ENCODE peak calls at places on chromosomes 2 and 18, in four cellular contexts. C is endothelial cell of umbilical vein, K is H9, Y is left ventricle myocardium inferior. P is an unnamed sample.

GRCh38 chr2:153870308-153870707 is 1.4 kb upstream of the GALNT13 start:
- DNase-seq in K (no peak), Y (no peak), C (no peak), P (no peak)

GRCh38 chr2:228181098-228182019 is at the start of gene SPHKAP:
- DNase-seq in Y (peak), K (peak), C (no peak), P (no peak)

GRCh38 chr2:157837851-157838441 is 38.2 kb downstream of the ACVR1 start:
- DNase-seq in K (no peak), C (peak), Y (peak), P (no peak)

GRCh38 chr18:28831476-28831875 is 654.5 kb upstream of the CDH2 start:
- DNase-seq in Y (no peak), K (no peak), C (no peak), P (no peak)

GRCh38 chr2:202154613-202155281 is 81.7 kb downstream of the KIAA2012 start:
- DNase-seq in K (no peak), Y (no peak), C (no peak), P (no peak)

GRCh38 chr2:60641866-60642788 is 88.7 kb upstream of the BCL11A start:
- DNase-seq in K (peak), C (peak), Y (no peak), P (no peak)

GRCh38 chr18:76405761-76406356 is 89.2 kb downstream of the ZNF516 start:
- DNase-seq in Y (peak), K (peak), C (peak), P (no peak)

GRCh38 chr2:126749537-126749936 is 93.6 kb downstream of the GYPC start:
- DNase-seq in C (no peak), K (no peak), Y (no peak), P (no peak)

GRCh38 chr2:171858397-171858958 is 35.6 kb downstream of the SLC25A12 start:
- DNase-seq in Y (no peak), K (no peak), C (peak), P (no peak)

GRCh38 chr2:158194229-158194628 is 92.6 kb downstream of the UPP2 start:
- DNase-seq in K (no peak), C (no peak), Y (no peak), P (no peak)

GRCh38 chr2:178870703-178871102 is 63.5 kb upstream of the TTN start:
- DNase-seq in K (no peak), C (peak), Y (no peak), P (no peak)

GRCh38 chr18:30403278-30403677 is 639.3 kb downstream of the DSC3 start:
- DNase-seq in K (no peak), C (no peak), Y (no peak), P (no peak)

GRCh38 chr2:228224410-228224809 is 42.9 kb upstream of the SPHKAP start:
- DNase-seq in K (no peak), Y (no peak), C (no peak), P (no peak)

GRCh38 chr2:101698419-101699190 is 1.1 kb downstream of the MAP4K4 start:
- DNase-seq in C (peak), K (no peak), Y (no peak), P (no peak)

GRCh38 chr2:239234151-239234825 is 166.5 kb downstream of the HDAC4 start:
- DNase-seq in Y (no peak), K (no peak), C (no peak), P (no peak)

GRCh38 chr2:118589726-118590125 is 257.7 kb downstream of the EN1 start:
- DNase-seq in K (peak), C (no peak), Y (no peak), P (no peak)

GRCh38 chr2:3575534-3576324 is 669 bp downstream of the RPS7 start:
- DNase-seq in Y (no peak), C (peak), K (no peak), P (no peak)

GRCh38 chr2:135149251-135149650 is 97.2 kb downstream of the RAB3GAP1 start:
- DNase-seq in Y (no peak), K (no peak), C (peak), P (peak)

GRCh38 chr2:231717281-231718180 is 9.2 kb downstream of the PTMA start:
- DNase-seq in C (no peak), Y (no peak), K (peak), P (no peak)

GRCh38 chr2:53265900-53266299 is 501.7 kb upstream of the CHAC2 start:
- DNase-seq in C (no peak), K (no peak), Y (no peak), P (no peak)

GRCh38 chr2:157312866-157313486 is 12.6 kb downstream of the ERMN start:
- DNase-seq in K (no peak), C (no peak), Y (no peak), P (no peak)

GRCh38 chr2:161160226-161161073 is at the start of gene TANK:
- DNase-seq in K (peak), C (peak), Y (peak), P (peak)
- TF ChIP-seq CTCF in K (no peak), C (no peak), Y (no peak), P (no peak)

DNA sequence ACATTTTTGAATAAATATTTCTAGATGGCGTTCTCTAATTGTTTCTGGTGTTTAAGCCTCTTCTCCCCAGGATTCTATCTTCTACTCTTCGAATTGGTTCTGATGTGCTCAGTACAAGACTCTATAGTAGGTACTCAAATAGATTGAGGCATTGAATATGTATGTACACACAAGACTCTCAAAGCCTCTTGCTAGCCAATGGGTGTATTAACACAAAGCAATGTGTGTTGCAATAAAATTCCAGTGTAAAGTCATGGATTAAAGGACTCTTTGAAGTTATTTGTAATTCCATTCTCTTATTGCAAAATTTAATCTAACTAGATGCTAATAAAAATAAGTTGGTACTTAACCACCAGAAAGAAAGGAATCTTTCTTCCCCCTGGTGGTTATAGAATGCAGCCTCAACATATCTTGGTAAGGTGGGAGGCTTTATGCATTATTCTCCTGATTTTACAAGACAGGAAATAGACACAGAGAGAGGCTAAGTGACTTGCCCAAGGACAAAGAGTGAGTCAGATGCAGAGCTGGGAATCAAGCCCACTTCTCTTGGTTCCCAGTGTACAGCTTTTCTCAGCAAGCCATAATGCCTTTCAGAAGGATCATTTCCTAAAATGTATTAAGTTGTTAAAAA is 18.1 kb downstream of the LRP1B start:
- DNase-seq in K (no peak), Y (no peak), C (peak), P (no peak)
- TF ChIP-seq CTCF in K (peak), Y (no peak), C (peak), P (no peak)

GRCh38 chr2:200968735-200969134 is 5.3 kb upstream of the ORC2 start:
- DNase-seq in C (no peak), K (no peak), Y (no peak), P (no peak)
- TF ChIP-seq CTCF in C (no peak), K (no peak), Y (no peak), P (no peak)

DNA sequence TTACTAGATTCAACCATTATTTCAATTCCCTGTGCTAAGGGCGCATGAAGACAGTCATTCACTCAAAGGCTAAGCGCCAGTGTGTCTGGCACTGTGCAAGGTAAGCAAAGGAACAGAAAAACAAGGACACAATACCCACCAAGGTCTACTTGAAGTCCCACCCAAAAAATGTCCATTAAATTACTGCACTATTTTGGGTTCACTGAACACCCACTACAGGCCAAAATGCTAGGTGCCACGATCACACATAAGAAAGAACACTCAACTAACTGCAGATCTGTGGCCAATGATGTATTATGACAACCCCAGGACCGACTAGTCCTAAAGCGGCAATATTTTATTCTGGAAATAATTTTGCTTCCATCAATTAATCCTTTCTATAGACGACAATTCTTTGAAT is 1.8 kb downstream of the TMEM131 start:
- DNase-seq in C (no peak), Y (no peak), K (no peak), P (no peak)
- TF ChIP-seq CTCF in C (no peak), Y (no peak), K (no peak), P (no peak)

GRCh38 chr2:168890006-168890782 is at the start of gene SPC25:
- DNase-seq in Y (peak), C (peak), K (peak), P (peak)
- TF ChIP-seq CTCF in Y (peak), C (no peak), K (no peak), P (no peak)

GRCh38 chr2:9657083-9657482 is 26.3 kb upstream of the YWHAQ start:
- DNase-seq in Y (no peak), K (no peak), C (no peak), P (no peak)
- TF ChIP-seq CTCF in Y (no peak), K (no peak), C (no peak), P (no peak)

P was measured in AG04449.